ENCODE peak calls at places on chromosomes 6 and 20, in five cellular contexts. E is ovary; D is activated CD4-positive, CD25-positive, alpha-beta regulatory T cell treated with anti-CD3 and anti-CD28 coated beads, Interleukin-2, amount 50 U/mL, for 72 hours; P is GM03348; K is uterus. I is an unnamed sample.

GRCh38 chr6:72746276-72746675 is 124.4 kb downstream of the KCNQ5 start:
- DNase-seq in E (no peak), D (no peak), P (no peak), K (no peak), I (no peak)

GRCh38 chr6:129981598-129981997 is 36.8 kb upstream of the L3MBTL3 start:
- DNase-seq in E (no peak), D (no peak), P (no peak), K (no peak), I (no peak)

GRCh38 chr20:63702751-63703470 is 4.9 kb downstream of the ARFRP1 start:
- DNase-seq in E (no peak), D (no peak), P (no peak), K (peak), I (peak)

GRCh38 chr20:44856847-44857448 is 28.6 kb upstream of the YWHAB start:
- DNase-seq in E (no peak), D (no peak), P (no peak), K (no peak), I (no peak)

GRCh38 chr6:155186052-155186658 is 77.7 kb upstream of the CLDN20 start:
- DNase-seq in E (no peak), D (no peak), P (no peak), K (no peak), I (no peak)

GRCh38 chr6:50831216-50831615 is 12.5 kb downstream of the TFAP2B start:
- DNase-seq in E (no peak), D (no peak), P (no peak), K (no peak), I (no peak)

GRCh38 chr6:161644521-161644920 is 370.7 kb upstream of the AGPAT4 start:
- DNase-seq in E (no peak), D (no peak), P (no peak), K (no peak), I (no peak)

GRCh38 chr6:23414204-23414501 is 711.9 kb upstream of the NRSN1 start:
- DNase-seq in E (no peak), D (no peak), P (peak), K (no peak), I (no peak)

GRCh38 chr6:5995705-5996686 is 10.7 kb downstream of the NRN1 start:
- DNase-seq in E (no peak), D (no peak), P (peak), K (peak), I (peak)

GRCh38 chr6:57198926-57199636 is 23.0 kb downstream of the RAB23 start:
- DNase-seq in E (no peak), D (no peak), P (no peak), K (no peak), I (no peak)

GRCh38 chr6:3522561-3523287 is 65.9 kb upstream of the SLC22A23 start:
- DNase-seq in E (no peak), D (no peak), P (peak), K (no peak), I (no peak)

GRCh38 chr20:53660078-53660909 is 66.7 kb upstream of the ZNF217 start:
- DNase-seq in E (peak), D (peak), P (peak), K (peak), I (peak)

GRCh38 chr6:27157461-27158315 is 89.8 kb upstream of the PRSS16 start:
- DNase-seq in E (peak), D (peak), P (peak), K (peak), I (peak)

GRCh38 chr6:142562865-142563264 is 261.1 kb downstream of the ADGRG6 start:
- DNase-seq in E (no peak), D (no peak), P (no peak), K (no peak), I (no peak)

GRCh38 chr20:9203081-9203447 is 134.2 kb downstream of the PLCB4 start:
- DNase-seq in E (no peak), D (no peak), P (no peak), K (no peak), I (no peak)

GRCh38 chr6:132443206-132443605 is 41.9 kb upstream of the MOXD1 start:
- DNase-seq in E (no peak), D (no peak), P (no peak), K (no peak), I (no peak)

GRCh38 chr20:50654899-50655298 is 36.4 kb downstream of the RIPOR3 start:
- DNase-seq in E (peak), D (no peak), P (peak), K (no peak), I (peak)

GRCh38 chr20:47328841-47329448 is 27.6 kb downstream of the ZMYND8 start:
- DNase-seq in E (no peak), D (no peak), P (no peak), K (peak), I (peak)

GRCh38 chr20:58453391-58453790 is 61.8 kb downstream of the APCDD1L start:
- DNase-seq in E (peak), D (no peak), P (no peak), K (no peak), I (no peak)

GRCh38 chr6:118768904-118769325 is 117.5 kb upstream of the CEP85L start:
- DNase-seq in E (no peak), D (no peak), P (no peak), K (no peak), I (no peak)

GRCh38 chr20:59515013-59515905 is 89.1 kb upstream of the PHACTR3 start:
- DNase-seq in E (peak), D (no peak), P (peak), K (no peak), I (no peak)

GRCh38 chr20:61055642-61056041 is 196.4 kb upstream of the CDH4 start:
- DNase-seq in E (no peak), D (no peak), P (no peak), K (no peak), I (no peak)

GRCh38 chr6:110529355-110529754 is 52.9 kb upstream of the SLC22A16 start:
- DNase-seq in E (no peak), D (no peak), P (peak), K (no peak), I (no peak)

GRCh38 chr6:56730663-56731529 is 88.2 kb upstream of the DST start:
- DNase-seq in E (no peak), D (no peak), P (peak), K (no peak), I (no peak)

GRCh38 chr6:52728394-52728793 is 34.9 kb downstream of the GSTA2 start:
- DNase-seq in E (no peak), D (no peak), P (no peak), K (no peak), I (no peak)

GRCh38 chr6:2388554-2389324 is 143.3 kb upstream of the GMDS start:
- DNase-seq in E (no peak), D (no peak), P (no peak), K (no peak), I (no peak)

I was measured in sigmoid colon.